ENCODE peak calls at places on chromosomes 12 and 14, in six cellular contexts. One of them, this sample, is unnamed.

GRCh38 chr14:54529811-54530210 is 20.1 kb downstream of the CGRRF1 start:
- DNase-seq in GM12892: no peak
- DNase-seq in activated naive CD4-positive, alpha-beta T cell: no peak
- DNase-seq in AG09309: peak; percentile 31
- DNase-seq in mucosa of gallbladder: no peak
- DNase-seq in stimulated activated CD8-positive, alpha-beta memory T cell treated with anti-CD3 and anti-CD28 coated beads, Interleukin-4, amount 100 ng/mL, for 1 hour: no peak
- DNase-seq in this sample: no peak

GRCh38 chr14:101918125-101918989 is 46.0 kb upstream of the DYNC1H1 start:
- DNase-seq in GM12892: no peak
- DNase-seq in activated naive CD4-positive, alpha-beta T cell: no peak
- DNase-seq in AG09309: no peak
- DNase-seq in mucosa of gallbladder: no peak
- DNase-seq in stimulated activated CD8-positive, alpha-beta memory T cell treated with anti-CD3 and anti-CD28 coated beads, Interleukin-4, amount 100 ng/mL, for 1 hour: no peak
- DNase-seq in this sample: no peak

GRCh38 chr12:106720696-106721095 is 53.8 kb upstream of the RIC8B start:
- DNase-seq in GM12892: no peak
- DNase-seq in activated naive CD4-positive, alpha-beta T cell: no peak
- DNase-seq in AG09309: no peak
- DNase-seq in mucosa of gallbladder: no peak
- DNase-seq in stimulated activated CD8-positive, alpha-beta memory T cell treated with anti-CD3 and anti-CD28 coated beads, Interleukin-4, amount 100 ng/mL, for 1 hour: no peak
- DNase-seq in this sample: no peak

GRCh38 chr14:34426313-34427295 is 35.4 kb downstream of the SPTSSA start:
- DNase-seq in GM12892: no peak
- DNase-seq in activated naive CD4-positive, alpha-beta T cell: no peak
- DNase-seq in AG09309: no peak
- DNase-seq in mucosa of gallbladder: peak; percentile 65
- DNase-seq in stimulated activated CD8-positive, alpha-beta memory T cell treated with anti-CD3 and anti-CD28 coated beads, Interleukin-4, amount 100 ng/mL, for 1 hour: no peak
- DNase-seq in this sample: no peak

GRCh38 chr12:93862424-93862823 is 185.2 kb downstream of the CRADD start:
- DNase-seq in GM12892: no peak
- DNase-seq in activated naive CD4-positive, alpha-beta T cell: no peak
- DNase-seq in AG09309: no peak
- DNase-seq in mucosa of gallbladder: no peak
- DNase-seq in stimulated activated CD8-positive, alpha-beta memory T cell treated with anti-CD3 and anti-CD28 coated beads, Interleukin-4, amount 100 ng/mL, for 1 hour: no peak
- DNase-seq in this sample: no peak

GRCh38 chr12:64833928-64834327 is 9.5 kb downstream of the TBC1D30 start:
- DNase-seq in GM12892: no peak
- DNase-seq in activated naive CD4-positive, alpha-beta T cell: no peak
- DNase-seq in AG09309: no peak
- DNase-seq in mucosa of gallbladder: no peak
- DNase-seq in stimulated activated CD8-positive, alpha-beta memory T cell treated with anti-CD3 and anti-CD28 coated beads, Interleukin-4, amount 100 ng/mL, for 1 hour: no peak
- DNase-seq in this sample: no peak

GRCh38 chr12:50734409-50735263 is 29.3 kb upstream of the ATF1 start:
- DNase-seq in GM12892: no peak
- DNase-seq in activated naive CD4-positive, alpha-beta T cell: no peak
- DNase-seq in AG09309: no peak
- DNase-seq in mucosa of gallbladder: no peak
- DNase-seq in stimulated activated CD8-positive, alpha-beta memory T cell treated with anti-CD3 and anti-CD28 coated beads, Interleukin-4, amount 100 ng/mL, for 1 hour: no peak
- DNase-seq in this sample: no peak

GRCh38 chr14:73462078-73462715 is 3.9 kb upstream of the NUMB start:
- DNase-seq in GM12892: no peak
- DNase-seq in activated naive CD4-positive, alpha-beta T cell: no peak
- DNase-seq in AG09309: no peak
- DNase-seq in mucosa of gallbladder: peak; percentile 92
- DNase-seq in stimulated activated CD8-positive, alpha-beta memory T cell treated with anti-CD3 and anti-CD28 coated beads, Interleukin-4, amount 100 ng/mL, for 1 hour: no peak
- DNase-seq in this sample: no peak